ENCODE peak calls at places on chromosome 9, in four cellular contexts. V, L, D and S are unnamed samples.

GRCh38 chr9:16121593-16121992 is 568.8 kb downstream of the CCDC171 start:
- DNase-seq in D (no peak), L (peak; percentile 56), V (no peak), S (no peak)

GRCh38 chr9:134661791-134662142 is 20.2 kb downstream of the COL5A1 start:
- DNase-seq in D (no peak), V (no peak), L (peak; percentile 80), S (peak; percentile 50)

GRCh38 chr9:123679330-123679987 is 250.5 kb downstream of the DENND1A start:
- DNase-seq in D (no peak), L (peak; percentile 27), V (no peak), S (no peak)

GRCh38 chr9:27145143-27145542 is 36.1 kb downstream of the TEK start:
- DNase-seq in L (no peak), V (no peak), D (no peak), S (no peak)

GRCh38 chr9:90027296-90027790 is 422.5 kb downstream of the GADD45G start:
- DNase-seq in D (no peak), L (no peak), V (no peak), S (no peak)

GRCh38 chr9:124770359-124771020 is 621 bp downstream of the NR6A1 start:
- DNase-seq in L (no peak), D (no peak), V (peak; percentile 68), S (no peak)

GRCh38 chr9:127066060-127066774 is 56.2 kb downstream of the ANGPTL2 start:
- DNase-seq in L (peak; percentile 60), V (no peak), D (no peak), S (no peak)

GRCh38 chr9:87346061-87346665 is 151.5 kb upstream of the DAPK1 start:
- DNase-seq in L (no peak), D (no peak), V (no peak), S (no peak)

GRCh38 chr9:127968046-127968445 is 12.7 kb downstream of the EEIG1 start:
- DNase-seq in V (no peak), L (peak; percentile 77), D (no peak), S (no peak)

GRCh38 chr9:71814805-71815204 is 46.5 kb upstream of the CEMIP2 start:
- DNase-seq in D (no peak), L (no peak), V (no peak), S (no peak)

GRCh38 chr9:108511200-108511756 is 344.5 kb downstream of the ACTL7B start:
- DNase-seq in D (no peak), L (peak; percentile 85), V (no peak), S (no peak)

GRCh38 chr9:111980398-111980797 is 83.8 kb downstream of the UGCG start:
- DNase-seq in V (no peak), D (no peak), L (no peak), S (no peak)

GRCh38 chr9:122125158-122125890 is 32.2 kb upstream of the TTLL11 start:
- DNase-seq in D (peak; percentile 78), V (peak; percentile 79), L (peak; percentile 76), S (no peak)

GRCh38 chr9:105341784-105342183 is 97.3 kb downstream of the SLC44A1 start:
- DNase-seq in L (peak; percentile 56), V (no peak), D (no peak), S (no peak)

DNA sequence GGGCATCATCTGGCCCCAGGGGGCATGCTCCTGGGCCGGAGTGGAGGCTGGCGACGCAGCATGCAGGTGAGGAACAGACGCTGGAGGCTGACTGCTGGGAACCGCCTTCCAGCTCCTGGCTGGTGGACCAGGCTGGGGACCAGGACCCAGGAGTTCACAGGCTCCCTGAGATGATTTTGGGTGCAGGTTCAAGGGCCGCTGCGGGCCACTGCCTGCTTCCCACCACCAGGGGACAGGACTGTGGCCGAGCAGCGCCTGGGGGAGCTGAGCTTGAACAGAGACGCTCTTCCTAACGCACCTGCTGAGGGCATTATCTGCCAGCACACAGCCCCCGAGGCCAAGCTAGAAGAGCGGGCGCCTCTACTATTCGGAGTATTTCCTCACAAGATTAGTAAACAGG is 132.1 kb upstream of the RAPGEF1 start:
- DNase-seq in V (peak; percentile 30), L (no peak), D (no peak), S (no peak)
- TF ChIP-seq CTCF in V (no peak), L (peak; percentile 13), D (no peak), S (peak; percentile 44)

GRCh38 chr9:137463194-137463930 is 4.2 kb upstream of the NSMF start:
- DNase-seq in D (no peak), L (no peak), V (no peak), S (no peak)

GRCh38 chr9:137462396-137463193 is 3.5 kb upstream of the NSMF start:
- DNase-seq in D (no peak), V (no peak), L (no peak), S (no peak)

GRCh38 chr9:137460363-137461315 is 1.5 kb upstream of the NSMF start:
- DNase-seq in L (no peak), V (peak; percentile 60), D (no peak), S (no peak)

GRCh38 chr9:137461316-137461662 is 2.2 kb upstream of the NSMF start:
- DNase-seq in V (no peak), D (no peak), L (no peak), S (no peak)

GRCh38 chr9:137461663-137462395 is 2.7 kb upstream of the NSMF start:
- DNase-seq in V (peak; percentile 68), L (no peak), D (peak; percentile 89), S (no peak)
- TF ChIP-seq CTCF in V (no peak), L (no peak), D (no peak), S (peak; percentile 32)

DNA sequence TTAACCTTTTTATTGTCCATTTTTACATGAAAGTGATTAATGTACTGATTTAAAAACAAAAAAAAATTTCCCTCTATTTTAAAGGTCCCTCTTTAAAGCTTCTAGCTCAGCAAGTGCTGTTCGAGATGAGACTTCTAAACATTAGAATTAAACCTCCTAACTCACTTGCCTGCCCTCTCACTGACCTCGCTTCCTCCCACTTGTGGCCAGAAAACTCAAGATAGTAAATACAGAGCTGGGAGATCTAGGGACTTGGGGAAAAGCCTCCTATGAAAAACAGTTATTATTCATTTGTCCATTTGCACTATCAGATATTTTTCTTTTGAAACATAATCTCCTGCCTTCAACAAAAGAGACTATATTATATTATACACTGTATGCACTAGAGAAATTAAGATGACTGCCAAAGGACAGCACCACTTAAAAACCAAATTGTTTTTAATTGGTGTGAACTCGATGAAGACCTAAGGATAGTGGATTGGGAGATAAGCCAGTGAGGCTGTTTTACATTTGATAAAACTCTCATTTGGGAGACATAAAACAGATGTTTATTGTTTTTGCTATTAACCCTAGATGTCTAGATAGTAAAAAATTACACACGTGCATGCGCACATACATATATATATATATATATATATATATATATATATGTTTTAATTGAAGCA is 229.3 kb downstream of the ADAMTSL1 start:
- DNase-seq in D (no peak), L (peak; percentile 33), V (no peak), S (no peak)
- TF ChIP-seq CTCF in D (no peak), L (no peak), V (no peak), S (no peak)

GRCh38 chr9:131274674-131275331 is 1.5 kb downstream of the FAM78A start:
- DNase-seq in L (no peak), V (peak; percentile 80), D (no peak), S (no peak)

GRCh38 chr9:131276107-131276888 is at the start of gene FAM78A:
- DNase-seq in L (no peak), D (peak; percentile 55), V (peak; percentile 82), S (no peak)

GRCh38 chr9:131276891-131277672 is 772 bp upstream of the FAM78A start:
- DNase-seq in L (no peak), D (peak; percentile 44), V (no peak), S (no peak)

GRCh38 chr9:131273791-131274673 is 2.3 kb downstream of the FAM78A start:
- DNase-seq in V (no peak), L (no peak), D (no peak), S (no peak)

DNA sequence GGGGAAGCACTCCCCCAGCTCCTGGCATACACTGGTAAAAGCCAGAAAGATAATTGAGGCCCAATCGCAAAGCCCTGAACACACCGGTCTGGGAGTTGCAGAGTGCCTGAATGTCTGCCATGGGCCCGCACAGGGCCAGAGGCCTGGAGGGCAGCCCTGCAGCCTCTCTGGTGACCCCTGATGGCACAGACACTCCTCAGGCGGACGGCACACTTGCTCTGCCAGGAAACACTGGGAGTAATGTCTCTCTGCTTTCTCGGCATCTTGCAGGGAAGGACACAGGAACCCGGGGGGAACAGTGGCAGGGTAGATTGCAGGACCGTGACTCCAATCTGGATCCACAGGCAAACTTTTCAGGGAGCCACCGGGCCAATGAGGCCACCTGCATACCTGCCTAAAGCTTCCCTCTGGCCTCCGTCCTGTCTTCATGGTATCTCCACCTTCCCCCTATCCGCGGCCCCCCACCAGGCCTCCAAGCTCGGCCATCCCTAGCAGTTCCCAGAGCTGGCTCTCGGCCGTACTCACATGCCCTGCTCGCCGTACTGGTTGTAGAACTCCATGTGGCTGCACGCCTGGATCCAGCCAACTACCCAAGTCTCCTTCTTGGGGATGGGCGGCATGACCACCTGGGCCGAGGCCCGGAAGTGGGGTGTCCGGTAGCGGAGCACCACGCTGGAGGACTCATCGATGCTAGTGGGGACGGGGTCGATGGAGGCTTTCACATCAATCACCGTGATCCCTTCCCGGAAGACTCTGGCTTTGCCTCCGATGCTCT is 791 bp downstream of the FAM78A start:
- DNase-seq in L (no peak), D (no peak), V (no peak), S (no peak)
- TF ChIP-seq CTCF in L (no peak), D (no peak), V (no peak), S (no peak)

GRCh38 chr9:21789541-21790037 is 12.8 kb upstream of the MTAP start:
- DNase-seq in L (peak; percentile 95), V (no peak), D (no peak), S (no peak)
- TF ChIP-seq CTCF in L (peak; percentile 70), V (peak; percentile 80), D (peak; percentile 97), S (peak; percentile 100)

GRCh38 chr9:136143215-136144001 is 24.7 kb upstream of the TMEM250 start:
- DNase-seq in D (no peak), V (peak; percentile 49), L (peak; percentile 9), S (no peak)
- TF ChIP-seq CTCF in D (no peak), V (no peak), L (no peak), S (peak; percentile 68)

GRCh38 chr9:138100711-138101349 is 223.2 kb downstream of the CACNA1B start:
- DNase-seq in V (peak; percentile 39), D (no peak), L (no peak), S (peak; percentile 89)
- TF ChIP-seq CTCF in V (no peak), D (no peak), L (no peak), S (no peak)